ENCODE peak calls at places on chromosome 17, in four cellular contexts. One of them, this sample, is unnamed. For H3K4me1, the result is how much of the 10 kb centered on the place peaks cover.

GRCh38 chr17:65657251-65657828 is 95.9 kb upstream of the AXIN2 start:
- DNase-seq in H9: no peak
- DNase-seq in IMR-90: no peak
- DNase-seq in H1: no peak
- DNase-seq in this sample: no peak

GRCh38 chr17:4465786-4466185 is 32.0 kb downstream of the SPNS3 start:
- DNase-seq in H1: no peak
- DNase-seq in H9: no peak
- DNase-seq in IMR-90: no peak
- DNase-seq in this sample: no peak

GRCh38 chr17:77356109-77356689 is 215.4 kb downstream of the SEC14L1 start:
- DNase-seq in H1: no peak
- DNase-seq in IMR-90: no peak
- DNase-seq in H9: no peak
- DNase-seq in this sample: no peak

GRCh38 chr17:42814633-42815399 is 9.3 kb downstream of the BECN1 start:
- DNase-seq in IMR-90: peak
- DNase-seq in H9: no peak
- DNase-seq in H1: no peak
- DNase-seq in this sample: no peak

GRCh38 chr17:36993227-36993626 is 44.5 kb downstream of the AATF start:
- DNase-seq in H9: no peak
- DNase-seq in IMR-90: no peak
- DNase-seq in H1: no peak
- DNase-seq in this sample: no peak

GRCh38 chr17:77300016-77300686 is 159.4 kb downstream of the SEC14L1 start:
- DNase-seq in H9: no peak
- DNase-seq in H1: no peak
- DNase-seq in IMR-90: no peak
- DNase-seq in this sample: peak

GRCh38 chr17:71071837-71072236 is 902.5 kb downstream of the KCNJ2 start:
- DNase-seq in H9: no peak
- DNase-seq in H1: no peak
- DNase-seq in IMR-90: peak
- DNase-seq in this sample: peak

GRCh38 chr17:77332981-77333685 is 192.4 kb downstream of the SEC14L1 start:
- DNase-seq in IMR-90: peak
- DNase-seq in H9: no peak
- DNase-seq in H1: no peak
- DNase-seq in this sample: no peak

GRCh38 chr17:45073414-45074070 is 12.4 kb downstream of the NMT1 start:
- DNase-seq in H9: no peak
- DNase-seq in H1: no peak
- DNase-seq in IMR-90: peak
- DNase-seq in this sample: peak

GRCh38 chr17:21094298-21094704 is 32.5 kb upstream of the DHRS7B start:
- DNase-seq in IMR-90: no peak
- DNase-seq in H9: no peak
- DNase-seq in H1: no peak
- DNase-seq in this sample: no peak

GRCh38 chr17:13002761-13003453 is 14.9 kb downstream of the ELAC2 start:
- DNase-seq in IMR-90: peak
- DNase-seq in H9: peak
- DNase-seq in H1: peak
- DNase-seq in this sample: peak

GRCh38 chr17:30823425-30823824 is 1.1 kb downstream of the CRLF3 start:
- DNase-seq in IMR-90: no peak
- DNase-seq in H1: no peak
- DNase-seq in H9: no peak
- DNase-seq in this sample: no peak

GRCh38 chr17:10620823-10621222 is 36.3 kb downstream of the MYH3 start:
- DNase-seq in IMR-90: no peak
- DNase-seq in H1: no peak
- DNase-seq in H9: no peak
- DNase-seq in this sample: no peak

GRCh38 chr17:21214777-21215541 is 998 bp upstream of the TMEM11 start:
- DNase-seq in IMR-90: no peak
- DNase-seq in H9: peak
- DNase-seq in H1: peak
- DNase-seq in this sample: peak

GRCh38 chr17:4833941-4834501 is 881 bp downstream of the MINK1 start:
- DNase-seq in H1: no peak
- DNase-seq in H9: no peak
- DNase-seq in IMR-90: peak
- DNase-seq in this sample: peak

GRCh38 chr17:47209499-47209898 is 351 bp downstream of the MYL4 start:
- DNase-seq in H9: no peak
- DNase-seq in H1: no peak
- DNase-seq in IMR-90: no peak
- DNase-seq in this sample: no peak

GRCh38 chr17:65092262-65092661 is 35.7 kb upstream of the GNA13 start:
- DNase-seq in IMR-90: peak
- DNase-seq in H1: no peak
- DNase-seq in H9: no peak
- DNase-seq in this sample: peak

GRCh38 chr17:38912221-38912813 is 13.1 kb upstream of the LASP1NB start:
- DNase-seq in IMR-90: no peak
- DNase-seq in H1: no peak
- DNase-seq in H9: peak
- DNase-seq in this sample: no peak

GRCh38 chr17:57284984-57285646 is 28.8 kb downstream of the MSI2 start:
- DNase-seq in H9: no peak
- DNase-seq in IMR-90: no peak
- DNase-seq in H1: no peak
- DNase-seq in this sample: peak

GRCh38 chr17:50635720-50636144 is 1.1 kb downstream of the ABCC3 start:
- DNase-seq in H9: no peak
- DNase-seq in IMR-90: no peak
- DNase-seq in H1: no peak
- DNase-seq in this sample: no peak

GRCh38 chr17:51004249-51004648 is 116.4 kb downstream of the SPAG9 start:
- DNase-seq in H1: no peak
- DNase-seq in H9: no peak
- DNase-seq in IMR-90: no peak
- DNase-seq in this sample: no peak

GRCh38 chr17:66989076-66989475 is 24.6 kb downstream of the CACNG4 start:
- DNase-seq in H9: no peak
- DNase-seq in H1: no peak
- DNase-seq in IMR-90: no peak
- DNase-seq in this sample: no peak

DNA sequence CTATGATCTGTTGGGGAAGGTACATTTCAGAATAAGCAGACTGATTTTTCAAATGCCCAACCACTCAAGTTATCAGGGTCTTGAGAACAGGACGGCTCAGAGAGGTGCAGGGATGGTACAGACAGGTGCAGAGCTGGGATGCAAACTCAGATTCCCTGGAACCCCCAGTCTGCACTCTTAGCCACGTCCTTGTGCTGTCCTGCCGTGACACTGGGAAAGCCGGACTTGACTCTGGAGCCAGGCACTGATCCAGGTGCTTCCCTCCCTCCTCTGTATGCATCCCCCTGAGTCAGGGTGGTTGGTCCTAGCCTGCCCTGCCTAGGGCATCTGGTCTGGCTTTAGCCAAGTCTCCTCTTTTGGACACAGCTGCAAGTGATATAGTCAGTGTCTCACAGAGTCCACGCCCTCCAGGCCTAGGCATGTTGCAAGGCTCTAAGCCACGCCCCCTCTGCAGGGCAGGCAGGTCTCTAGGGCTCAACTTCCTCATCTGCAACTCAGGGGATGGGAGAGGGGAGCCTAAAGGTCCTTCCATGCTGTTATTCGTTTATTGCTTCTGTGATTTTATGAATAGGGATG is 97.4 kb downstream of the SDK2 start:
- DNase-seq in H9: peak
- DNase-seq in IMR-90: no peak
- DNase-seq in H1: peak
- DNase-seq in this sample: peak
- H3K56ac ChIP-seq in H9: no peak
- H3K56ac ChIP-seq in IMR-90: no peak
- H3K56ac ChIP-seq in H1: no peak
- H3K56ac ChIP-seq in this sample: no peak

GRCh38 chr17:80963812-80964211 is 27.8 kb upstream of the CHMP6 start:
- DNase-seq in H9: no peak
- DNase-seq in H1: no peak
- DNase-seq in IMR-90: no peak
- DNase-seq in this sample: no peak

GRCh38 chr17:80962356-80963329 is 29.0 kb upstream of the CHMP6 start:
- DNase-seq in H9: no peak
- DNase-seq in H1: no peak
- DNase-seq in IMR-90: no peak
- DNase-seq in this sample: no peak

GRCh38 chr17:80964231-80964856 is 27.3 kb upstream of the CHMP6 start:
- DNase-seq in H9: no peak
- DNase-seq in IMR-90: no peak
- DNase-seq in H1: no peak
- DNase-seq in this sample: no peak

GRCh38 chr17:80965606-80966005 is 26.0 kb upstream of the CHMP6 start:
- DNase-seq in H9: no peak
- DNase-seq in IMR-90: no peak
- DNase-seq in H1: no peak
- DNase-seq in this sample: no peak

GRCh38 chr17:80964859-80965580 is 26.6 kb upstream of the CHMP6 start:
- DNase-seq in H9: no peak
- DNase-seq in H1: no peak
- DNase-seq in IMR-90: no peak
- DNase-seq in this sample: no peak
- H3K4me1 ChIP-seq in H9: under half
- H3K4me1 ChIP-seq in H1: under half
- H3K4me1 ChIP-seq in IMR-90: under half
- H3K4me1 ChIP-seq in this sample: under half

GRCh38 chr17:80287806-80288579 is 27.3 kb downstream of the RNF213 start:
- DNase-seq in H1: no peak
- DNase-seq in IMR-90: no peak
- DNase-seq in H9: no peak
- DNase-seq in this sample: no peak
- H3K56ac ChIP-seq in H1: no peak
- H3K56ac ChIP-seq in IMR-90: no peak
- H3K56ac ChIP-seq in H9: no peak
- H3K56ac ChIP-seq in this sample: no peak

GRCh38 chr17:1379930-1380313 is 20.1 kb downstream of the YWHAE start:
- DNase-seq in IMR-90: no peak
- DNase-seq in H1: no peak
- DNase-seq in H9: no peak
- DNase-seq in this sample: no peak
- H3K4me1 ChIP-seq in IMR-90: under half
- H3K4me1 ChIP-seq in H1: under half
- H3K4me1 ChIP-seq in H9: under half
- H3K4me1 ChIP-seq in this sample: under half

DNA sequence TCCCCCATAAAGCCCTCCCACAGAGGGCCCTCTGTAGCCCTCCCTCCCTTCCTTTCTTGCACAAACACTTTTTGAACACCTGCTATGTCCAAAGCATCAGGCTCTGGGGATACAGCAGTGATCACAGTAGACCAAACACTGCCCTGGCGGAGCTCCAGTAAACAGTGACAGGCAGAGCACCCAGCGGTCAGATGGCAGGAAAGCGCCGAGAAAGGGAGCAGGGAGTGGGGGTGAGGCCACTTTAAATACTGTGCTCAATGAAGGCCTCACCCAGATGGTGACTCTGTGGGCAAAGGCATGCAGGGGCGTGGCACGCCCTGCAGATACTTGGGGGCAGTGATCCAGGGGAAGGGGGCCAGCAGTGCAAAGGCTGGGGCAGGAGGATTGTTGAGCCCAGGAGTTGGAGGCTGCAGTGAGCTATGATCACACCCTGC is 7.6 kb downstream of the PRR29 start:
- DNase-seq in IMR-90: no peak
- DNase-seq in H9: peak
- DNase-seq in H1: no peak
- DNase-seq in this sample: no peak
- H3K56ac ChIP-seq in IMR-90: no peak
- H3K56ac ChIP-seq in H9: no peak
- H3K56ac ChIP-seq in H1: no peak
- H3K56ac ChIP-seq in this sample: no peak